ENCODE peak calls at places on chromosomes 13 and 19, in four cellular contexts. J is neuronal stem cell, Q is H9, M is trophoblast cell. T is an unnamed sample.
A peak's percentile ranks its signal among the peaks of the same experiment; 100 is the strongest.

GRCh38 chr13:29484236-29484635 is 111.3 kb downstream of the SLC7A1 start:
- DNase-seq in J (no peak), M (no peak), Q (no peak), T (no peak)

GRCh38 chr19:15775249-15775648 is 12.2 kb upstream of the OR10H5 start:
- DNase-seq in J (no peak), M (no peak), Q (no peak), T (no peak)

GRCh38 chr13:60759499-60759898 is 362.5 kb downstream of the TDRD3 start:
- DNase-seq in M (no peak), Q (no peak), J (peak; percentile 63), T (no peak)

GRCh38 chr13:101309014-101309619 is 107.2 kb downstream of the NALCN start:
- DNase-seq in J (no peak), Q (no peak), M (peak; percentile 59), T (no peak)

GRCh38 chr13:112692104-112692503 is 2.3 kb downstream of the ATP11A start:
- DNase-seq in M (no peak), J (no peak), Q (peak; percentile 18), T (no peak)

GRCh38 chr19:40553885-40554857 is 22.5 kb upstream of the SHKBP1 start:
- DNase-seq in J (no peak), Q (peak; percentile 78), M (no peak), T (no peak)

GRCh38 chr13:23180711-23181110 is at the start of gene SGCG:
- DNase-seq in J (no peak), M (no peak), Q (no peak), T (no peak)

GRCh38 chr19:36103842-36104552 is 6.9 kb upstream of the OVOL3 start:
- DNase-seq in J (no peak), Q (no peak), M (peak; percentile 44), T (no peak)

GRCh38 chr13:90680826-90681225 is 666.7 kb upstream of the MIR17HG start:
- DNase-seq in J (no peak), M (no peak), Q (no peak), T (no peak)

GRCh38 chr13:21139374-21139773 is 37.0 kb downstream of the SKA3 start:
- DNase-seq in J (no peak), Q (no peak), M (no peak), T (no peak)

GRCh38 chr13:75263741-75264407 is 218.1 kb downstream of the TBC1D4 start:
- DNase-seq in M (no peak), Q (no peak), J (no peak), T (peak; percentile 47)

GRCh38 chr13:74015137-74015536 is 119.1 kb downstream of the KLF12 start:
- DNase-seq in M (peak; percentile 21), J (no peak), Q (no peak), T (no peak)

GRCh38 chr19:43765109-43765876 is 10.5 kb upstream of the SMG9 start:
- DNase-seq in M (peak; percentile 96), J (no peak), Q (peak; percentile 60), T (peak; percentile 98)

GRCh38 chr13:22773475-22773874 is 407.3 kb upstream of the SGCG start:
- DNase-seq in M (no peak), Q (no peak), J (no peak), T (no peak)

GRCh38 chr19:54325631-54326030 is 12.7 kb upstream of the LILRA5 start:
- DNase-seq in M (no peak), J (no peak), Q (no peak), T (no peak)

GRCh38 chr13:20033486-20033885 is 75.0 kb downstream of the ZMYM2 start:
- DNase-seq in J (no peak), M (no peak), Q (no peak), T (no peak)

GRCh38 chr19:52190679-52191293 is 934 bp downstream of the PPP2R1A start:
- DNase-seq in J (peak; percentile 27), Q (no peak), M (peak; percentile 57), T (peak; percentile 56)

GRCh38 chr19:52188822-52189744 is 769 bp upstream of the PPP2R1A start:
- DNase-seq in J (no peak), Q (no peak), M (peak; percentile 61), T (no peak)

GRCh38 chr19:52191951-52192350 is 2.1 kb downstream of the PPP2R1A start:
- DNase-seq in J (no peak), M (no peak), Q (no peak), T (peak; percentile 1)

GRCh38 chr19:52191374-52191773 is 1.5 kb downstream of the PPP2R1A start:
- DNase-seq in J (no peak), M (no peak), Q (no peak), T (no peak)

GRCh38 chr19:52189745-52190678 is at the start of gene PPP2R1A:
- DNase-seq in J (peak; percentile 100), M (peak; percentile 100), Q (peak; percentile 100), T (peak; percentile 100)
- H2BK12ac ChIP-seq in J (no peak within 1 kb of the TSS), M (no peak within 1 kb of the TSS), Q (no peak within 1 kb of the TSS), T (peak within 1 kb of the TSS; percentile 21)

GRCh38 chr13:105721056-105721455 is 814.4 kb downstream of the EFNB2 start:
- DNase-seq in Q (no peak), J (no peak), M (no peak), T (peak; percentile 78)
- H4K8ac ChIP-seq in Q (no peak overlapping the region), J (no peak overlapping the region), M (no peak overlapping the region), T (no peak overlapping the region)

DNA sequence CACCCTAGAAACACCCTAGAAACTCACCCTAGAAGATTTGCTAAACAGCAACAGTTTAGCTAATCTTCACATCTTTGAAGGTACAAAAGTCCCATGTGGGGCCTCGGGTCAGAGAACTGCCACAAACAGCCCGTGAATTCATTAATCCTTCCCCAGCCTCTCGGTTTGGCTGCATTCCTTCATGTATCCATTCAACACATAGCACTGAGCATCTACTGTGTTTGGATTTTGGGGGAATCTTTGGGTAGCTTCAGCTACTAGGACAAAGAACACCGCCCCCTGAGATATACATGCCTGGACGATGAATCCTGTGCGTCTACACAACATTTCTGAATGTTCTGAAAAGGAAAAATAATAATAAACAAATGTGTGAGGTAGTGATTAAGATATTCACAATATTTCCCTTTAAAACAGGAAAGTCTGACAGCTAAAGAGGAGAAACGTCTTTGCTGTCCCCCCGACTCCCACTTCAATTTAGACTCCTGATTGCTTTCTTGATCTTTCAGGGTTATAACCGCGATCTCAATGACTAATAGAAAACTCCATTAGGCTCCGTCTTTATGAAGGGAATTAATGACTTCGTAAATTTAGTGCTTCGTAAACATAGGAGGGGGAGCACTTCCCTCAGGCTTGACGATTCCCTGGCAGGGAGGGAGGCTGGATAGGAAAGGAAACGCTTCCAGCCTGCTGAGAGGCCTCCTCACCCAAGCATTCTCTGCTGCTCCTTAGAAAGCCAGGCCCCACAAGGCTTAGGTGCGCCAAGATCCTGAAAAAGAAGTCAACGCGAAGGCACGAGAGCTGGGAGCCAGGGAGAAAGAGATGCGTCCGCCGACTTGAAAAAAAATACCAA is 63.7 kb downstream of the ALOX5AP start:
- DNase-seq in Q (no peak), M (no peak), J (no peak), T (peak; percentile 80)
- H3K27ac ChIP-seq in Q (no peak overlapping the region), M (no peak overlapping the region), J (no peak overlapping the region), T (peak overlapping the region; percentile 24)

DNA sequence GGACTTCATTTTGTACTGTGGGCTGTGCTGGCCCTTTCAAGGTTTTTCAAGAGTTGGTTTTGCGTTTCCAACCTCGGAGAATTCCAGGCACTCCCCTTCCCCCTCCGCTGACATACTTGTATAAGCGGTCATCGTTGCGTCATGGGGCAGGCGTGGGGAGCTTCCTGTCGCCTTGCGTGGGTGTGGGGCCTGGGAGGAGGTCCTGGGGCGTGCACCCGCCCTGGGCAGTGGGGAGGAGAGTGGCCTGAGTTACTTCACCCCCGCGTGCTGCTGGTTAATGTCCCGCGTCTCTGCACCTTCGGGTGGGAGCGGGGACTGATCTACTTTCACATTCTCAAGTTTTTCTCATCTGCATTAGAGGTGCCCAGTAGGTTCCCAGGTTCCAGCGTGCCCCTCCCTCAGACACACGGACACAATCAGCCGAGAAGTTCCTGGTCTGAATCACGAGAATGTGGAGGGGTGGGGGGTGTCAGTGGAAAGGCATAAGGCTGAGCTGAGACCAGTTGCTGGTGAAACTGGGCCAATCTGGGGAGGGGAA is 4.1 kb downstream of the IER2 start:
- DNase-seq in Q (peak; percentile 41), M (peak; percentile 79), J (peak; percentile 46), T (peak; percentile 82)
- H2BK12ac ChIP-seq in Q (no peak overlapping the region), M (peak overlapping the region; percentile 62), J (no peak overlapping the region), T (peak overlapping the region; percentile 87)

GRCh38 chr19:45598267-45599011 is 3.6 kb downstream of the GPR4 start:
- DNase-seq in M (no peak), J (no peak), Q (no peak), T (no peak)
- H4K8ac ChIP-seq in M (no peak overlapping the region), J (no peak overlapping the region), Q (no peak overlapping the region), T (peak overlapping the region; percentile 62)

GRCh38 chr19:38700933-38701454 is 43.3 kb downstream of the CAPN12 start:
- DNase-seq in J (no peak), M (no peak), Q (no peak), T (no peak)
- H3K27ac ChIP-seq in J (no peak overlapping the region), M (no peak overlapping the region), Q (no peak overlapping the region), T (peak overlapping the region; percentile 66)

DNA sequence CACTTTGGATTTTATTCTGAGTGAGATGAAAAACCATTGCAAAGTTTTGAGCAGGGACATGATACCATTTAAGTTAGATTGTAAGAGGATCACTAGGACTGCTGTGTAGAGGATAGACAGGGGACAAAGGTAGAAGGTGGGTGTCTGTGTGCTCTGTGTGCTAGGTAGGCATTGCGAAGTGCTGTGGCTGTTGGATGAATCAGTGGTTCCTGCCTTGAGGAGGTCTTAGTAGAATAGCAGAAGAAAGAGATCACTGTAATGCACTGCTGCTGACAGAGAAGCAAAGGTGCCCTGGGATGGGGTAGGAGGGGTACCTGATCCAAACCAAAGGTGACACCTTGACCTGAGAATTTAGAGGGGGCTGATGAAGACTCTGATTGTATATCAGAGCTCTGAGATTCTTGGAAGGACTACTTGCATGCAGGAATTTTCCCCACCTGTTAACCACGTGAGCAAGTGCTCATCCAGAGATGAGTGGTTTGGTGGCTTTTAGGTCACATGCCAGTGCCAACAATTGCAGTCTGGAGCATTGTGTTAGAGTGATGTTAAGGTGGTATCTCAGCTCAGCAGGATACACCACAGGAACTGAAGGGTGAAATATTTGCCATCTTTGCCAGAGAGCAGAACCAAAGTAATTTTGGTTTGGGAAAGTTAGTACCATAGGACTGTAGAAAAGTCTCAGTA is 10.8 kb downstream of the WASF3 start:
- DNase-seq in M (no peak), J (no peak), Q (no peak), T (no peak)
- H2BK12ac ChIP-seq in M (no peak overlapping the region), J (no peak overlapping the region), Q (no peak overlapping the region), T (no peak overlapping the region)

GRCh38 chr13:44951184-44951583 is 38.1 kb downstream of the NUFIP1 start:
- DNase-seq in Q (no peak), M (peak; percentile 79), J (no peak), T (no peak)
- H4K8ac ChIP-seq in Q (no peak overlapping the region), M (no peak overlapping the region), J (no peak overlapping the region), T (no peak overlapping the region)

GRCh38 chr13:42047561-42048322 is 706 bp upstream of the DGKH start:
- DNase-seq in Q (peak; percentile 59), J (peak; percentile 51), M (peak; percentile 67), T (peak; percentile 78)

GRCh38 chr13:42048323-42048624 is 174 bp upstream of the DGKH start:
- DNase-seq in M (no peak), Q (no peak), J (no peak), T (no peak)

GRCh38 chr13:42046448-42046847 is 2.0 kb upstream of the DGKH start:
- DNase-seq in Q (no peak), M (peak; percentile 28), J (no peak), T (no peak)

GRCh38 chr13:42048625-42049453 is at the start of gene DGKH:
- DNase-seq in J (peak; percentile 72), Q (peak; percentile 76), M (peak; percentile 69), T (peak; percentile 83)

GRCh38 chr13:42049454-42049780 is 969 bp downstream of the DGKH start:
- DNase-seq in Q (no peak), M (no peak), J (no peak), T (no peak)
- H3K27ac ChIP-seq in Q (no peak overlapping the region), M (no peak overlapping the region), J (no peak overlapping the region), T (peak overlapping the region; percentile 46)

T was measured in mesenchymal stem cell.